ENCODE peak calls at places on chromosomes 3 and 15, in eight cellular contexts. G is breast epithelium; L is GM23338; T is CD4-positive, alpha-beta memory T cell; W is adrenal gland; V is CD8-positive, alpha-beta memory T cell; I is neuronal stem cell; E is cardiac muscle cell. F is an unnamed sample. For H3K4me1, the result is how much of the 10 kb centered on the place peaks cover.

GRCh38 chr3:149813367-149814281 is 609 bp downstream of the RNF13 start:
- DNase-seq in L (peak), V (no peak), G (peak), T (peak), I (peak), W (no peak), E (peak), F (no peak)

GRCh38 chr15:45203182-45203581 is 15.4 kb upstream of the SHF start:
- DNase-seq in T (no peak), G (no peak), L (no peak), V (no peak), E (peak), I (no peak), W (no peak), F (no peak)

GRCh38 chr15:74817370-74817737 is 4.7 kb downstream of the LMAN1L start:
- DNase-seq in W (peak), G (peak), E (no peak), I (no peak), T (no peak), V (no peak), L (no peak), F (no peak)

GRCh38 chr3:46659285-46659684 is 34.2 kb downstream of the ALS2CL start:
- DNase-seq in W (no peak), V (no peak), I (no peak), E (no peak), G (no peak), L (peak), T (no peak), F (peak)

GRCh38 chr3:70519005-70519404 is 206.6 kb upstream of the MDFIC2 start:
- DNase-seq in E (no peak), G (no peak), I (no peak), V (no peak), L (no peak), W (no peak), T (no peak), F (no peak)

GRCh38 chr3:28328188-28329151 is 20.1 kb upstream of the ZCWPW2 start:
- DNase-seq in G (no peak), E (peak), I (peak), T (peak), V (no peak), W (no peak), L (peak), F (no peak)

GRCh38 chr3:137304313-137305056 is 346.7 kb downstream of the IL20RB start:
- DNase-seq in V (no peak), E (no peak), G (no peak), I (no peak), W (no peak), T (no peak), L (peak), F (no peak)

GRCh38 chr3:47339951-47340350 is 40.9 kb upstream of the PTPN23 start:
- DNase-seq in G (no peak), T (no peak), E (no peak), I (no peak), W (no peak), L (no peak), V (no peak), F (no peak)

GRCh38 chr3:100810671-100811070 is 101.4 kb downstream of the TFG start:
- DNase-seq in G (no peak), L (no peak), I (no peak), T (no peak), V (no peak), W (no peak), E (peak), F (no peak)

GRCh38 chr3:99413504-99413903 is 224.9 kb upstream of the COL8A1 start:
- DNase-seq in E (peak), I (no peak), T (no peak), V (no peak), L (no peak), W (no peak), G (no peak), F (no peak)

GRCh38 chr3:36923523-36923943 is 21.3 kb downstream of the TRANK1 start:
- DNase-seq in E (no peak), V (peak), W (no peak), I (no peak), T (no peak), G (no peak), L (peak), F (no peak)

GRCh38 chr3:29291262-29291981 is 10.6 kb downstream of the RBMS3 start:
- DNase-seq in I (no peak), E (no peak), T (no peak), W (no peak), G (no peak), V (no peak), L (no peak), F (no peak)

GRCh38 chr3:24616138-24616829 is 121.6 kb upstream of the THRB start:
- DNase-seq in T (no peak), W (no peak), L (no peak), I (no peak), V (no peak), G (no peak), E (no peak), F (no peak)

GRCh38 chr3:50164056-50164455 is 8.9 kb downstream of the SEMA3F start:
- DNase-seq in T (no peak), L (no peak), I (no peak), V (no peak), E (peak), W (peak), G (peak), F (peak)

GRCh38 chr15:94075349-94075748 is 156.0 kb upstream of the MCTP2 start:
- DNase-seq in V (no peak), T (no peak), E (peak), W (no peak), L (no peak), G (peak), I (no peak), F (peak)

GRCh38 chr15:33089878-33090757 is 104.4 kb downstream of the FMN1 start:
- DNase-seq in T (no peak), W (no peak), V (no peak), E (peak), L (no peak), G (no peak), I (no peak), F (no peak)

GRCh38 chr3:111802700-111803099 is 56.4 kb upstream of the PHLDB2 start:
- DNase-seq in W (no peak), G (no peak), T (no peak), I (no peak), E (no peak), L (no peak), V (no peak), F (no peak)
- H3K27ac ChIP-seq in W (peak), G (peak), T (no peak), I (no peak), E (no peak), L (no peak), V (no peak), F (peak)

DNA sequence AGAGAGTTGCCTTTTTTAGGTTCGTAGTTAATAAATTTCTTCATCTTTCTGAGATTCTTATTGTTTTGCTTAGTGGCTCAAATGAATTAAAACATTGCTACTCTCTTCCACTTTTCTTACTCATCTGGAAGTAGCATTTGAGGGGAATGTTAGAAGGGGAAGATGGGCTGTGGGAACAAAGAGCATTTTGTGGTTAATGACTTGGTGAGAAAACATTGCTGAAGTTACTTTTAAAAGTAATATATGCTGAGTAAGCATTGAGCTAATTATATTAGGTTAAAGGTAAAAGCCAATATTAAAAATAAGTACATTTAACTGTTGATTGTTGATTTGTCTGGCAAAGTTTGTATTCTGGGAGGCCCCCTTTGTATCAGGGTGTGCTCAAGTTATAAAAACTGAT is 5.7 kb downstream of the MORF4L1 start:
- DNase-seq in G (no peak), I (no peak), W (no peak), L (no peak), T (no peak), E (peak), V (no peak), F (no peak)
- H3K4me1 ChIP-seq in G (under half), I (under half), W (half or more), L (under half), T (half or more), E (under half), V (half or more), F (half or more)

GRCh38 chr15:37921527-37922385 is 12.7 kb upstream of the TMCO5A start:
- DNase-seq in V (no peak), G (peak), L (no peak), W (no peak), E (no peak), T (no peak), I (no peak), F (no peak)
- H3K27ac ChIP-seq in V (no peak), G (no peak), L (no peak), W (no peak), E (no peak), T (no peak), I (no peak), F (no peak)

GRCh38 chr3:187963677-187964385 is 190.1 kb upstream of the LPP start:
- DNase-seq in L (no peak), V (no peak), T (no peak), G (no peak), W (no peak), E (peak), I (no peak), F (no peak)
- H3K4me1 ChIP-seq in L (under half), V (under half), T (under half), G (under half), W (under half), E (under half), I (under half), F (under half)

F was measured in ascending aorta.